ENCODE peak calls at places on chromosomes 1 and 21, in seven cellular contexts. C, D, A, M, K, N and U are unnamed samples.

GRCh38 chr1:181089777-181090505 is 1.4 kb downstream of the IER5 start:
- DNase-seq in C (no peak), D (peak), A (peak), M (no peak), K (peak), N (no peak), U (peak)

GRCh38 chr1:175919001-175919400 is 175.6 kb upstream of the TNR start:
- DNase-seq in C (no peak), D (no peak), A (no peak), M (no peak), K (no peak), N (no peak), U (no peak)

GRCh38 chr1:166840309-166841302 is 1.3 kb downstream of the POGK start:
- DNase-seq in C (peak), D (no peak), A (no peak), M (no peak), K (no peak), N (no peak), U (no peak)

GRCh38 chr1:52238887-52239707 is 97.2 kb downstream of the ZFYVE9 start:
- DNase-seq in C (no peak), D (no peak), A (no peak), M (no peak), K (no peak), N (no peak), U (peak)

GRCh38 chr1:3657578-3658230 is 5.4 kb downstream of the TP73 start:
- DNase-seq in C (no peak), D (no peak), A (no peak), M (no peak), K (no peak), N (no peak), U (no peak)

GRCh38 chr1:8871539-8871935 is 6.9 kb downstream of the ENO1 start:
- DNase-seq in C (no peak), D (no peak), A (no peak), M (no peak), K (no peak), N (no peak), U (no peak)

GRCh38 chr21:27134513-27134912 is 167.6 kb upstream of the ADAMTS5 start:
- DNase-seq in C (no peak), D (no peak), A (no peak), M (no peak), K (no peak), N (no peak), U (no peak)

GRCh38 chr1:84750110-84750509 is 59.8 kb upstream of the SSX2IP start:
- DNase-seq in C (no peak), D (no peak), A (no peak), M (no peak), K (no peak), N (no peak), U (no peak)

GRCh38 chr1:73862343-73862742 is 335.6 kb downstream of the LRRIQ3 start:
- DNase-seq in C (no peak), D (no peak), A (no peak), M (no peak), K (no peak), N (no peak), U (no peak)

GRCh38 chr1:103514920-103515503 is 10.5 kb upstream of the RNPC3 start:
- DNase-seq in C (peak), D (no peak), A (no peak), M (peak), K (no peak), N (no peak), U (peak)

GRCh38 chr1:205375816-205376545 is 19.3 kb upstream of the KLHDC8A start:
- DNase-seq in C (peak), D (no peak), A (no peak), M (no peak), K (no peak), N (no peak), U (peak)

GRCh38 chr1:156577512-156577911 is 2.0 kb upstream of the TTC24 start:
- DNase-seq in C (no peak), D (no peak), A (no peak), M (no peak), K (no peak), N (no peak), U (no peak)

GRCh38 chr21:34580181-34580700 is 34.7 kb downstream of the RCAN1 start:
- DNase-seq in C (no peak), D (no peak), A (no peak), M (no peak), K (no peak), N (no peak), U (no peak)

GRCh38 chr1:27612718-27613117 is 8.8 kb upstream of the AHDC1 start:
- DNase-seq in C (no peak), D (no peak), A (no peak), M (no peak), K (no peak), N (no peak), U (no peak)

GRCh38 chr1:147083919-147084272 is 88.4 kb downstream of the PRKAB2 start:
- DNase-seq in C (no peak), D (no peak), A (no peak), M (no peak), K (no peak), N (no peak), U (no peak)